ENCODE peak calls at places on chromosomes 11 and 22, in four cellular contexts. One of them, this sample, is unnamed.

GRCh38 chr22:47276219-47276843 is 513.9 kb downstream of the TBC1D22A start:
- DNase-seq in psoas muscle: no peak
- DNase-seq in IMR-90: no peak
- DNase-seq in heart left ventricle: peak; percentile 2
- DNase-seq in this sample: no peak

GRCh38 chr11:11844272-11844671 is 2.5 kb downstream of the USP47 start:
- DNase-seq in psoas muscle: no peak
- DNase-seq in heart left ventricle: no peak
- DNase-seq in IMR-90: no peak
- DNase-seq in this sample: no peak

GRCh38 chr11:80118071-80118470 is 677.2 kb upstream of the TENM4 start:
- DNase-seq in IMR-90: no peak
- DNase-seq in heart left ventricle: no peak
- DNase-seq in psoas muscle: no peak
- DNase-seq in this sample: no peak

GRCh38 chr11:131724436-131724995 is 354.1 kb downstream of the NTM start:
- DNase-seq in psoas muscle: no peak
- DNase-seq in heart left ventricle: no peak
- DNase-seq in IMR-90: no peak
- DNase-seq in this sample: no peak

GRCh38 chr22:35116817-35117216 is 50.9 kb downstream of the ISX start:
- DNase-seq in IMR-90: no peak
- DNase-seq in heart left ventricle: no peak
- DNase-seq in psoas muscle: no peak
- DNase-seq in this sample: no peak

GRCh38 chr22:50274311-50274710 is 4.1 kb upstream of the MAPK11 start:
- DNase-seq in psoas muscle: peak; percentile 55
- DNase-seq in heart left ventricle: peak; percentile 74
- DNase-seq in IMR-90: peak; percentile 54
- DNase-seq in this sample: no peak

GRCh38 chr22:37231406-37232139 is 12.5 kb downstream of the RAC2 start:
- DNase-seq in heart left ventricle: no peak
- DNase-seq in IMR-90: no peak
- DNase-seq in psoas muscle: no peak
- DNase-seq in this sample: no peak

GRCh38 chr11:15793032-15793996 is 563.0 kb downstream of the SOX6 start:
- DNase-seq in heart left ventricle: no peak
- DNase-seq in IMR-90: peak; percentile 94
- DNase-seq in psoas muscle: no peak
- DNase-seq in this sample: no peak

GRCh38 chr11:132862137-132862536 is 670.2 kb downstream of the OPCML start:
- DNase-seq in heart left ventricle: no peak
- DNase-seq in IMR-90: no peak
- DNase-seq in psoas muscle: no peak
- DNase-seq in this sample: no peak

GRCh38 chr11:70834277-70834940 is 418.0 kb downstream of the SHANK2 start:
- DNase-seq in psoas muscle: no peak
- DNase-seq in IMR-90: peak; percentile 14
- DNase-seq in heart left ventricle: no peak
- DNase-seq in this sample: no peak

GRCh38 chr11:9280655-9281301 is 15.6 kb upstream of the DENND5A start:
- DNase-seq in heart left ventricle: no peak
- DNase-seq in psoas muscle: no peak
- DNase-seq in IMR-90: peak; percentile 81
- DNase-seq in this sample: no peak

GRCh38 chr11:59102259-59102765 is 4.7 kb upstream of the FAM111B start:
- DNase-seq in IMR-90: peak; percentile 13
- DNase-seq in psoas muscle: peak; percentile 33
- DNase-seq in heart left ventricle: peak; percentile 41
- DNase-seq in this sample: no peak

GRCh38 chr22:33104192-33104591 is 46.0 kb upstream of the SYN3 start:
- DNase-seq in heart left ventricle: no peak
- DNase-seq in IMR-90: no peak
- DNase-seq in psoas muscle: no peak
- DNase-seq in this sample: no peak

GRCh38 chr22:24303007-24303406 is 32.4 kb downstream of the SPECC1L start:
- DNase-seq in heart left ventricle: no peak
- DNase-seq in IMR-90: no peak
- DNase-seq in psoas muscle: no peak
- DNase-seq in this sample: no peak

DNA sequence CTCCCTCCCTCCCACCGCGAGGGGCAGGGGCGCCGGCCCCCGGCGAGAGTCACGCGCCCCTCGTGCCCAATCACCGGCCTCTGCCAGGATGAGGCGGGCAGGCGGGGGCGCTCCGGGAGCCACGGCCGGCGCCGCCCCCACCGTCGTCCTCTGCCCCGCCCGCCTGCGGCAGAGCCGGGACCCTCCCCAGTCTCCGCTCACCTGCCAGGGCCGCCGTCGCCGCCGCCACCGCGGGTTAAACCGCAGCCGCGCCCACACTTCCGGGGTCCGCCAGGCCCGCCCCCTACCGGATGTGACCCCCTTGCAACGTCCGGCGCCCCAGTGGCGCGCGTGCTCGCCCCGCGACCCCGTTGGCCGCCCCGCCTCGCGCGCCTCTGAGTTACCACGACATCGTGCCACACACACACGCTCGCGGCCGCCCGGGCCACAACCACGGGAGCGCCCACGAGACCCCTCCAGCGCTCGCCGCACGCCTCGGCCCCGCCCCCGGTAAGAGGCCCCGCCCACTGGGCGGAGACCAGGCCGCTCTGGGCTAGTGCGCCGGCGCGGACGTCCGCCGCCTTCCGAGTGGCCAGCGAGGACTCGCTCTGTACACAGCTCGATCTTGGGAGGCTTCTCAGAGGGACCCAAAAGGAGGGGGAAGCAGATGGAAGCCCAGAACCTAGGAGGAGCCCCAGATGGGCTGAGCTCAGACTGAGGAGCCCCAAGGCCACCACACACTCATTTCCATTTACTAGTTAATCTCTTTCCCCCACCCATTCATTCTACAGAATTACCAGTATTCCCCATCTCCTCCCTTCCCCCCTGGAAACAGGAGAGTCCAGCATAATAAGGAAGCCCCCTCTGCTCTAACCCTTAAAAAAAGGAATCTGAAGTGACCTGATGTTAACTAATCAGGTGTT is at the start of gene VPS37C:
- DNase-seq in IMR-90: peak; percentile 83
- DNase-seq in psoas muscle: peak; percentile 88
- DNase-seq in heart left ventricle: peak; percentile 92
- DNase-seq in this sample: peak; percentile 95
- TF ChIP-seq CTCF in IMR-90: no peak
- TF ChIP-seq CTCF in psoas muscle: peak; percentile 24
- TF ChIP-seq CTCF in heart left ventricle: peak; percentile 34
- TF ChIP-seq CTCF in this sample: peak; percentile 23

GRCh38 chr11:64163951-64164350 is 2.0 kb downstream of the MACROD1 start:
- DNase-seq in psoas muscle: no peak
- DNase-seq in IMR-90: no peak
- DNase-seq in heart left ventricle: no peak
- DNase-seq in this sample: no peak
- H3K27ac ChIP-seq in psoas muscle: peak overlapping the region; percentile 98
- H3K27ac ChIP-seq in IMR-90: no peak overlapping the region
- H3K27ac ChIP-seq in heart left ventricle: no peak overlapping the region
- H3K27ac ChIP-seq in this sample: no peak overlapping the region

GRCh38 chr11:116916052-116916451 is 78.6 kb upstream of the APOA1 start:
- DNase-seq in psoas muscle: no peak
- DNase-seq in IMR-90: no peak
- DNase-seq in heart left ventricle: no peak
- DNase-seq in this sample: no peak
- TF ChIP-seq CTCF in psoas muscle: no peak
- TF ChIP-seq CTCF in IMR-90: peak; percentile 20
- TF ChIP-seq CTCF in heart left ventricle: no peak
- TF ChIP-seq CTCF in this sample: no peak

DNA sequence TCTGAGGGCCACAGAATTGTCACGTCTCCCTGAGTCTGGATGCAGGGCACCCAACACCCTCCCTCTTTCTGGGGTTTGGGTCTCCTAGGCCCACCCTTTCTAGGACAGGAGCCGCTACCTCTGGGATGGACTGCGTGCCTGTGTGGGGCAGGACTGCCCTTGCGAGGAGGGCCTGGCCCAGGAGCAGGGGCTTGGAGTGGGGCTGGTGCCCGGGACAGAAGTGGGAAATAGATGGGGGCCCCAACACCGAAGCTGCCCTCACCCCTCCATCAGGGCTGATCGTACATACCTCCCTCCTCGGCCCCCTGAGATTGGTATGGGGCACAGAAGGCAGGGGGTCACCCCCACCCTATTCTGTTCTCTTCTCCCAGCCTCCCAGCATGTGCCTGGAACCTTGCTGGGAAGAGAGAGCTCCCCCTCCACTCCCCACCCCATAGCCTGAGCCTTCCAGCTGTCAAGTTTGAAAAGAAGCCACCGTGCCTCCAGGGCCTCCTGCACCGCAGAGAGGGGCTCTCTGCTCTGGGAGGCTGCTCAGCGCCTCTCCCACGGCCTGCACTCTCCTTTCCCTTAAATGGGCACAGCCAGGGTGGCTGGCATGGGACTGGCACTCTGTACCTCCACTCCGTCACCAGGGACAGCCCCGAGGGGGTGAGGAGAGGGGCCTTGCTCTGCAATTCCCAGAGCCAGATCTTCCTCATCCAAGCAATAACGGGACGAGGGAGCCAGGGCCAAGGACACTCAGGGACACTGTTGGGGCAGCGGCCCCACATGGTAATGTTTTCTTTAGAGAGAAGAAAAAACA is 1.8 kb downstream of the LRRC10B start:
- DNase-seq in psoas muscle: no peak
- DNase-seq in IMR-90: no peak
- DNase-seq in heart left ventricle: no peak
- DNase-seq in this sample: peak; percentile 82
- H3K27ac ChIP-seq in psoas muscle: peak overlapping the region; percentile 23
- H3K27ac ChIP-seq in IMR-90: no peak overlapping the region
- H3K27ac ChIP-seq in heart left ventricle: peak overlapping the region; percentile 53
- H3K27ac ChIP-seq in this sample: peak overlapping the region; percentile 89

DNA sequence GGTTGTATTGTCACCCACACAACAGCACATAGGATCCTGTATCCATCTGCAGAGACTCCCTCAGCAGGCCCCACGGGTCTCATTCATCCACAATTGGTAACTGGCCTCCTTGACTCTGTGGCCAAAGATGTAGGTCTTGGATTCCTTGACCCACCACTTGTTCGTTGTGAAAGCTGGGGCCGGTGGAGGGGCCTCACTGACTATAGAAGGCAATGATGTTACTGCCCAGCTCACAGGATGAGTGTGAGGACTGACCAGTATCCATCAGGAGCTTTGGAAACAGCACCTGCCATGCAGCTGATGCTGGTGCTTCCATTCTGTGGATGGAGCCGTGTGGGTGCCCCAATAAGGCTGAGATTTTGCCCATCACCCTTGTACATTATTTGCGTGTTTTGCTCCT is 615.7 kb downstream of the BRD1 start:
- DNase-seq in psoas muscle: no peak
- DNase-seq in heart left ventricle: no peak
- DNase-seq in IMR-90: no peak
- DNase-seq in this sample: no peak
- TF ChIP-seq CTCF in psoas muscle: no peak
- TF ChIP-seq CTCF in heart left ventricle: no peak
- TF ChIP-seq CTCF in IMR-90: no peak
- TF ChIP-seq CTCF in this sample: no peak

GRCh38 chr11:1542267-1542666 is 29.8 kb downstream of the DUSP8 start:
- DNase-seq in psoas muscle: no peak
- DNase-seq in IMR-90: no peak
- DNase-seq in heart left ventricle: peak; percentile 20
- DNase-seq in this sample: no peak
- H3K27ac ChIP-seq in psoas muscle: no peak overlapping the region
- H3K27ac ChIP-seq in IMR-90: no peak overlapping the region
- H3K27ac ChIP-seq in heart left ventricle: no peak overlapping the region
- H3K27ac ChIP-seq in this sample: no peak overlapping the region

GRCh38 chr11:124541204-124541603 is 2.2 kb downstream of the OR8B12 start:
- DNase-seq in psoas muscle: no peak
- DNase-seq in IMR-90: no peak
- DNase-seq in heart left ventricle: no peak
- DNase-seq in this sample: no peak

GRCh38 chr11:124538019-124538418 is 5.4 kb downstream of the OR8B12 start:
- DNase-seq in psoas muscle: no peak
- DNase-seq in heart left ventricle: no peak
- DNase-seq in IMR-90: peak; percentile 58
- DNase-seq in this sample: no peak

GRCh38 chr11:124535552-124536232 is 7.8 kb downstream of the OR8B12 start:
- DNase-seq in heart left ventricle: no peak
- DNase-seq in psoas muscle: peak; percentile 16
- DNase-seq in IMR-90: peak; percentile 6
- DNase-seq in this sample: no peak

GRCh38 chr11:124536520-124536919 is 6.9 kb downstream of the OR8B12 start:
- DNase-seq in IMR-90: peak; percentile 39
- DNase-seq in psoas muscle: peak; percentile 26
- DNase-seq in heart left ventricle: peak; percentile 43
- DNase-seq in this sample: no peak
- TF ChIP-seq CTCF in IMR-90: no peak
- TF ChIP-seq CTCF in psoas muscle: no peak
- TF ChIP-seq CTCF in heart left ventricle: no peak
- TF ChIP-seq CTCF in this sample: no peak

GRCh38 chr11:66957971-66958231 is 282 bp downstream of the PC start:
- DNase-seq in psoas muscle: no peak
- DNase-seq in IMR-90: no peak
- DNase-seq in heart left ventricle: no peak
- DNase-seq in this sample: no peak
- H3K27ac ChIP-seq in psoas muscle: peak overlapping the region; percentile 84
- H3K27ac ChIP-seq in IMR-90: peak overlapping the region; percentile 68
- H3K27ac ChIP-seq in heart left ventricle: peak overlapping the region; percentile 71
- H3K27ac ChIP-seq in this sample: peak overlapping the region; percentile 85

GRCh38 chr22:21659864-21660525 is 5.8 kb upstream of the PPIL2 start:
- DNase-seq in heart left ventricle: no peak
- DNase-seq in IMR-90: no peak
- DNase-seq in psoas muscle: no peak
- DNase-seq in this sample: no peak
- TF ChIP-seq CTCF in heart left ventricle: no peak
- TF ChIP-seq CTCF in IMR-90: no peak
- TF ChIP-seq CTCF in psoas muscle: no peak
- TF ChIP-seq CTCF in this sample: no peak

This sample was measured in coronary artery.